ENCODE peak calls at places on chromosomes 11 and 22, in eight cellular contexts. One of them, this sample, is unnamed.

GRCh38 chr11:45704635-45705034 is 39.2 kb upstream of the CHST1 start:
- DNase-seq in stomach: no peak
- DNase-seq in tibial nerve: no peak
- DNase-seq in IMR-90: no peak
- DNase-seq in NB4: no peak
- DNase-seq in heart left ventricle: no peak
- DNase-seq in suprapubic skin: no peak
- DNase-seq in A549: no peak
- DNase-seq in this sample: no peak

GRCh38 chr11:5280582-5281102 is 10.9 kb upstream of the HBE1 start:
- DNase-seq in stomach: peak
- DNase-seq in tibial nerve: peak
- DNase-seq in IMR-90: peak
- DNase-seq in NB4: peak
- DNase-seq in heart left ventricle: no peak
- DNase-seq in suprapubic skin: no peak
- DNase-seq in A549: peak
- DNase-seq in this sample: peak

GRCh38 chr11:66688561-66689534 is 11.2 kb upstream of the RBM4B start:
- DNase-seq in stomach: no peak
- DNase-seq in tibial nerve: no peak
- DNase-seq in IMR-90: no peak
- DNase-seq in NB4: no peak
- DNase-seq in heart left ventricle: no peak
- DNase-seq in suprapubic skin: no peak
- DNase-seq in A549: no peak
- DNase-seq in this sample: no peak

GRCh38 chr11:7605544-7605943 is 67.8 kb downstream of the CYB5R2 start:
- DNase-seq in stomach: peak
- DNase-seq in tibial nerve: no peak
- DNase-seq in IMR-90: peak
- DNase-seq in NB4: no peak
- DNase-seq in heart left ventricle: no peak
- DNase-seq in suprapubic skin: no peak
- DNase-seq in A549: peak
- DNase-seq in this sample: no peak

GRCh38 chr22:41561335-41561734 is 525 bp downstream of the CSDC2 start:
- DNase-seq in stomach: no peak
- DNase-seq in tibial nerve: no peak
- DNase-seq in IMR-90: no peak
- DNase-seq in NB4: no peak
- DNase-seq in heart left ventricle: no peak
- DNase-seq in suprapubic skin: no peak
- DNase-seq in A549: no peak
- DNase-seq in this sample: no peak

GRCh38 chr22:32722441-32722840 is 79.1 kb upstream of the TIMP3 start:
- DNase-seq in stomach: no peak
- DNase-seq in tibial nerve: no peak
- DNase-seq in IMR-90: no peak
- DNase-seq in NB4: no peak
- DNase-seq in heart left ventricle: no peak
- DNase-seq in suprapubic skin: no peak
- DNase-seq in A549: no peak
- DNase-seq in this sample: no peak

GRCh38 chr11:84558085-84558905 is 1068.8 kb downstream of the DLG2 start:
- DNase-seq in stomach: peak
- DNase-seq in tibial nerve: peak
- DNase-seq in IMR-90: peak
- DNase-seq in NB4: peak
- DNase-seq in heart left ventricle: no peak
- DNase-seq in suprapubic skin: no peak
- DNase-seq in A549: peak
- DNase-seq in this sample: no peak

GRCh38 chr11:129737535-129738230 is 78.0 kb upstream of the TMEM45B start:
- DNase-seq in stomach: no peak
- DNase-seq in tibial nerve: no peak
- DNase-seq in IMR-90: no peak
- DNase-seq in NB4: no peak
- DNase-seq in heart left ventricle: no peak
- DNase-seq in suprapubic skin: peak
- DNase-seq in A549: no peak
- DNase-seq in this sample: no peak

GRCh38 chr11:117826832-117827231 is 2.3 kb upstream of the FXYD2 start:
- DNase-seq in stomach: peak
- DNase-seq in tibial nerve: no peak
- DNase-seq in IMR-90: no peak
- DNase-seq in NB4: no peak
- DNase-seq in heart left ventricle: peak
- DNase-seq in suprapubic skin: peak
- DNase-seq in A549: no peak
- DNase-seq in this sample: peak

GRCh38 chr22:43129426-43130425 is 13.5 kb downstream of the MCAT start:
- DNase-seq in stomach: no peak
- DNase-seq in tibial nerve: no peak
- DNase-seq in IMR-90: no peak
- DNase-seq in NB4: peak
- DNase-seq in heart left ventricle: no peak
- DNase-seq in suprapubic skin: no peak
- DNase-seq in A549: no peak
- DNase-seq in this sample: no peak

GRCh38 chr11:61890536-61891330 is 612 bp downstream of the FADS3 start:
- DNase-seq in stomach: no peak
- DNase-seq in tibial nerve: no peak
- DNase-seq in IMR-90: peak
- DNase-seq in NB4: peak
- DNase-seq in heart left ventricle: no peak
- DNase-seq in suprapubic skin: no peak
- DNase-seq in A549: peak
- DNase-seq in this sample: peak

GRCh38 chr11:10397226-10397987 is 57.7 kb upstream of the AMPD3 start:
- DNase-seq in stomach: no peak
- DNase-seq in tibial nerve: no peak
- DNase-seq in IMR-90: peak
- DNase-seq in NB4: no peak
- DNase-seq in heart left ventricle: no peak
- DNase-seq in suprapubic skin: no peak
- DNase-seq in A549: no peak
- DNase-seq in this sample: no peak

GRCh38 chr22:25081409-25081824 is 118.2 kb upstream of the CRYBB3 start:
- DNase-seq in stomach: peak
- DNase-seq in tibial nerve: peak
- DNase-seq in IMR-90: peak
- DNase-seq in NB4: peak
- DNase-seq in heart left ventricle: no peak
- DNase-seq in suprapubic skin: no peak
- DNase-seq in A549: peak
- DNase-seq in this sample: no peak

GRCh38 chr22:24985824-24986214 is 33.3 kb downstream of the KIAA1671 start:
- DNase-seq in stomach: no peak
- DNase-seq in tibial nerve: no peak
- DNase-seq in IMR-90: peak
- DNase-seq in NB4: peak
- DNase-seq in heart left ventricle: no peak
- DNase-seq in suprapubic skin: no peak
- DNase-seq in A549: no peak
- DNase-seq in this sample: no peak

GRCh38 chr11:28730336-28730735 is 622.1 kb downstream of the METTL15 start:
- DNase-seq in stomach: no peak
- DNase-seq in tibial nerve: no peak
- DNase-seq in IMR-90: peak
- DNase-seq in NB4: no peak
- DNase-seq in heart left ventricle: no peak
- DNase-seq in suprapubic skin: no peak
- DNase-seq in A549: no peak
- DNase-seq in this sample: no peak

GRCh38 chr11:114738954-114739353 is 60.6 kb downstream of the NXPE2 start:
- DNase-seq in stomach: peak
- DNase-seq in tibial nerve: peak
- DNase-seq in IMR-90: peak
- DNase-seq in NB4: peak
- DNase-seq in heart left ventricle: no peak
- DNase-seq in suprapubic skin: no peak
- DNase-seq in A549: peak
- DNase-seq in this sample: no peak

GRCh38 chr22:19871845-19872778 is 17.4 kb upstream of the GNB1L start:
- DNase-seq in stomach: no peak
- DNase-seq in tibial nerve: no peak
- DNase-seq in IMR-90: no peak
- DNase-seq in NB4: no peak
- DNase-seq in heart left ventricle: peak
- DNase-seq in suprapubic skin: peak
- DNase-seq in A549: no peak
- DNase-seq in this sample: no peak

GRCh38 chr11:35664977-35665441 is 2.4 kb downstream of the TRIM44 start:
- DNase-seq in stomach: no peak
- DNase-seq in tibial nerve: no peak
- DNase-seq in IMR-90: peak
- DNase-seq in NB4: peak
- DNase-seq in heart left ventricle: no peak
- DNase-seq in suprapubic skin: no peak
- DNase-seq in A549: peak
- DNase-seq in this sample: no peak
- H3K4me3 ChIP-seq in stomach: no peak
- H3K4me3 ChIP-seq in tibial nerve: no peak
- H3K4me3 ChIP-seq in IMR-90: no peak
- H3K4me3 ChIP-seq in NB4: no peak
- H3K4me3 ChIP-seq in heart left ventricle: no peak
- H3K4me3 ChIP-seq in suprapubic skin: no peak
- H3K4me3 ChIP-seq in A549: no peak
- H3K4me3 ChIP-seq in this sample: no peak

DNA sequence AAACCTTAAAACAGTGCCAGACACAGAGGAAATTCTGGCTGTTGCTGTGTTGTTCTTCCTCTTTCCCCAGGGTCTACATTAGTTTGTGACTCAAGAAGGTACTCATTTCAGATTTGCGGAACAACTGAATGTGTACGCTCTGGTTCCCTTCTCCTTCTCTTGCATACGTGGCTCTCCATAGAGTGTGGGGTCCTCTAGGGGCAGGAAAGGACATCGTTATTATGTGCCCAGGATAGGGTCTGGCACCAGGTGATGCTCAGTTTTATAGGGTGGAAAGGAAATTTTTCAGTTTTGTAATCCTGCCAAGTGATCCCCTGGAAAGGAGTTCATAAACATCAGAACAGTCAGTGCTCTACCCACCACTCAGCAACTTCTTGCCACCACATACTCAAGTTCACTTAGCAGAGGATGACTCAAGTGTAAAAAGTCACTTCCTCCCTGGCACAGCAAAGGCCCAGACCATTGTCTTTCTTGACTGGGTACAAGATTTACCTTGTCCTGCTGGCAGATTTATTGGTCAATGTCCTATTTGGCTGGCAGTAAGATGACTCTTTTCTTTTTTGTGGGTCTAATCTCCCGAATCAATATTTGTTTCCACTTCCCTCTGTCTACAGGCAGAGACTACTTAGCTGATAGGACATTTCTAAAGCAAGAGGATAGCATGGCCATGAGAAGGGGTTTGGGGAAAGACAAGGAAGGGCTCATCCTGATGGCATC is 246.0 kb upstream of the TENM4 start:
- DNase-seq in stomach: no peak
- DNase-seq in tibial nerve: no peak
- DNase-seq in IMR-90: no peak
- DNase-seq in NB4: no peak
- DNase-seq in heart left ventricle: no peak
- DNase-seq in suprapubic skin: no peak
- DNase-seq in A549: no peak
- DNase-seq in this sample: no peak
- TF ChIP-seq CTCF in stomach: no peak
- TF ChIP-seq CTCF in tibial nerve: no peak
- TF ChIP-seq CTCF in IMR-90: no peak
- TF ChIP-seq CTCF in NB4: no peak
- TF ChIP-seq CTCF in heart left ventricle: no peak
- TF ChIP-seq CTCF in suprapubic skin: no peak
- TF ChIP-seq CTCF in A549: no peak
- TF ChIP-seq CTCF in this sample: no peak

GRCh38 chr11:12706531-12707499 is 32.6 kb downstream of the TEAD1 start:
- DNase-seq in stomach: peak
- DNase-seq in tibial nerve: peak
- DNase-seq in IMR-90: no peak
- DNase-seq in NB4: no peak
- DNase-seq in heart left ventricle: no peak
- DNase-seq in suprapubic skin: no peak
- DNase-seq in A549: no peak
- DNase-seq in this sample: no peak
- TF ChIP-seq POLR2A in stomach: no peak
- TF ChIP-seq POLR2A in tibial nerve: no peak
- TF ChIP-seq POLR2A in IMR-90: no peak
- TF ChIP-seq POLR2A in NB4: no peak
- TF ChIP-seq POLR2A in heart left ventricle: no peak
- TF ChIP-seq POLR2A in suprapubic skin: no peak
- TF ChIP-seq POLR2A in A549: no peak
- TF ChIP-seq POLR2A in this sample: no peak

DNA sequence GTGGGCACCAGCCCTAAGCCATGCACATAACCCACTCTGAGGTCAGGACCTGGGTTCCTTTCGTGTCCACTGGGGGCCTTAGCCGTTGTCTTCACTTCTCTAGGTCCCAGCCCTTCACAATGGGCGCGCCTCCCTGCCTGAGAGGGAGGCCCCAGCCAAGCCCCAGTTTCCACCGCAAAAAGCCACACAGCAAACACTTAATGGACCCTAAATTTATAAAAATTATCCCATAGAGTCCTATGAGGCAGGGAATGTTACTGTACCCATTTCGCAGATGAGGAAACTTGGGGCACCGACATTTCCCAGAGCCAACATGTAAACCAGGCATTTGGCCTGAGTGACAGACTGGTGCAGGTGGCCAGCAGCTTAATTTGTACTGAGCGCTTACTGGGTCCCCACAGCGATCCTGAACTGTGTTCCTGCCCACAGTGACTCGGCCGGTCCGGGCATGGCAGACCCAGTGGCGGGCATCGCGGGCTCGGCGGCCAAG is 1.3 kb downstream of the GAS2L1 start:
- DNase-seq in stomach: no peak
- DNase-seq in tibial nerve: no peak
- DNase-seq in IMR-90: no peak
- DNase-seq in NB4: peak
- DNase-seq in heart left ventricle: no peak
- DNase-seq in suprapubic skin: no peak
- DNase-seq in A549: no peak
- DNase-seq in this sample: no peak
- H3K4me3 ChIP-seq in stomach: peak
- H3K4me3 ChIP-seq in tibial nerve: peak
- H3K4me3 ChIP-seq in IMR-90: peak
- H3K4me3 ChIP-seq in NB4: peak
- H3K4me3 ChIP-seq in heart left ventricle: peak
- H3K4me3 ChIP-seq in suprapubic skin: peak
- H3K4me3 ChIP-seq in A549: peak
- H3K4me3 ChIP-seq in this sample: peak

GRCh38 chr11:64100345-64100744 is 64.6 kb downstream of the FLRT1 start:
- DNase-seq in stomach: no peak
- DNase-seq in tibial nerve: no peak
- DNase-seq in IMR-90: no peak
- DNase-seq in NB4: peak
- DNase-seq in heart left ventricle: no peak
- DNase-seq in suprapubic skin: no peak
- DNase-seq in A549: no peak
- DNase-seq in this sample: no peak
- TF ChIP-seq CTCF in stomach: no peak
- TF ChIP-seq CTCF in tibial nerve: no peak
- TF ChIP-seq CTCF in IMR-90: peak
- TF ChIP-seq CTCF in NB4: peak
- TF ChIP-seq CTCF in heart left ventricle: no peak
- TF ChIP-seq CTCF in suprapubic skin: no peak
- TF ChIP-seq CTCF in A549: no peak
- TF ChIP-seq CTCF in this sample: no peak

GRCh38 chr11:124800226-124800929 is at the start of gene MSANTD2:
- DNase-seq in stomach: peak
- DNase-seq in tibial nerve: peak
- DNase-seq in IMR-90: peak
- DNase-seq in NB4: peak
- DNase-seq in heart left ventricle: peak
- DNase-seq in suprapubic skin: peak
- DNase-seq in A549: peak
- DNase-seq in this sample: peak
- TF ChIP-seq POLR2A in stomach: peak
- TF ChIP-seq POLR2A in tibial nerve: peak
- TF ChIP-seq POLR2A in IMR-90: peak
- TF ChIP-seq POLR2A in NB4: peak
- TF ChIP-seq POLR2A in heart left ventricle: peak
- TF ChIP-seq POLR2A in suprapubic skin: peak
- TF ChIP-seq POLR2A in A549: peak
- TF ChIP-seq POLR2A in this sample: no peak

This sample was measured in lower leg skin.